ENCODE peak calls at places on chromosomes 7 and 10, in eight cellular contexts. R is cardiac muscle cell, P is heart right ventricle, H is mesothelial cell of epicardium, I is HL-60, O is spleen, T is AG09309, E is MM.1S. X is an unnamed sample.

GRCh38 chr7:127107601-127108007 is 145.1 kb downstream of the GRM8 start:
- DNase-seq in R (peak; percentile 51), P (no peak), H (peak; percentile 73), I (peak; percentile 51), O (no peak), T (no peak), E (peak; percentile 83), X (peak; percentile 31)

GRCh38 chr10:7435674-7436073 is 24.8 kb upstream of the SFMBT2 start:
- DNase-seq in R (no peak), P (no peak), H (no peak), I (no peak), O (no peak), T (no peak), E (peak; percentile 25), X (peak; percentile 45)

GRCh38 chr7:80843018-80843671 is 75.7 kb downstream of the SEMA3C start:
- DNase-seq in R (no peak), P (no peak), H (no peak), I (no peak), O (no peak), T (no peak), E (no peak), X (no peak)

GRCh38 chr7:51267169-51267568 is 49.4 kb downstream of the COBL start:
- DNase-seq in R (no peak), P (no peak), H (no peak), I (no peak), O (no peak), T (no peak), E (no peak), X (no peak)

GRCh38 chr7:50262916-50263690 is 41.4 kb upstream of the IKZF1 start:
- DNase-seq in R (no peak), P (no peak), H (no peak), I (peak; percentile 52), O (no peak), T (no peak), E (peak; percentile 19), X (peak; percentile 32)

GRCh38 chr7:36280840-36281812 is 108.5 kb upstream of the ANLN start:
- DNase-seq in R (peak; percentile 79), P (peak; percentile 61), H (no peak), I (peak; percentile 68), O (no peak), T (peak; percentile 54), E (no peak), X (no peak)

GRCh38 chr7:77989981-77990566 is 191.5 kb downstream of the PHTF2 start:
- DNase-seq in R (peak; percentile 12), P (no peak), H (no peak), I (peak; percentile 76), O (no peak), T (no peak), E (no peak), X (no peak)

GRCh38 chr7:1533569-1534329 is 3.2 kb downstream of the MAFK start:
- DNase-seq in R (peak; percentile 52), P (peak; percentile 55), H (no peak), I (peak; percentile 66), O (peak; percentile 84), T (peak; percentile 64), E (no peak), X (peak; percentile 73)

GRCh38 chr7:155377071-155377836 is 79.6 kb downstream of the INSIG1 start:
- DNase-seq in R (no peak), P (no peak), H (no peak), I (no peak), O (no peak), T (no peak), E (no peak), X (no peak)

GRCh38 chr10:34506773-34507172 is 308.3 kb downstream of the PARD3 start:
- DNase-seq in R (no peak), P (no peak), H (no peak), I (no peak), O (no peak), T (no peak), E (no peak), X (no peak)

GRCh38 chr10:87660484-87661133 is 931 bp downstream of the PAPSS2 start:
- DNase-seq in R (peak; percentile 79), P (no peak), H (no peak), I (no peak), O (no peak), T (peak; percentile 38), E (peak; percentile 11), X (no peak)

GRCh38 chr7:143885951-143886350 is 16.0 kb downstream of the TCAF1 start:
- DNase-seq in R (no peak), P (no peak), H (no peak), I (no peak), O (no peak), T (no peak), E (no peak), X (no peak)

GRCh38 chr7:35232994-35233393 is 20.9 kb downstream of the TBX20 start:
- DNase-seq in R (no peak), P (no peak), H (no peak), I (no peak), O (no peak), T (no peak), E (peak; percentile 55), X (no peak)

GRCh38 chr7:94350729-94351128 is 44.0 kb upstream of the COL1A2 start:
- DNase-seq in R (no peak), P (no peak), H (no peak), I (no peak), O (no peak), T (no peak), E (no peak), X (no peak)

GRCh38 chr7:128880791-128881457 is 18.3 kb downstream of the ATP6V1F start:
- DNase-seq in R (no peak), P (no peak), H (no peak), I (no peak), O (peak; percentile 48), T (no peak), E (no peak), X (no peak)

GRCh38 chr7:139777304-139777890 is 401 bp downstream of the HIPK2 start:
- DNase-seq in R (peak; percentile 51), P (peak; percentile 51), H (peak; percentile 56), I (peak; percentile 20), O (peak; percentile 90), T (no peak), E (peak; percentile 50), X (peak; percentile 77)

GRCh38 chr7:85621286-85621685 is 434.4 kb upstream of the SEMA3D start:
- DNase-seq in R (no peak), P (no peak), H (no peak), I (peak; percentile 12), O (no peak), T (no peak), E (no peak), X (no peak)

GRCh38 chr7:146670532-146670931 is 553.9 kb downstream of the CNTNAP2 start:
- DNase-seq in R (no peak), P (no peak), H (no peak), I (no peak), O (no peak), T (no peak), E (no peak), X (no peak)
- TF ChIP-seq CTCF in R (no peak), P (no peak), H (no peak), I (no peak), O (no peak), T (no peak), E (no peak), X (no peak)

DNA sequence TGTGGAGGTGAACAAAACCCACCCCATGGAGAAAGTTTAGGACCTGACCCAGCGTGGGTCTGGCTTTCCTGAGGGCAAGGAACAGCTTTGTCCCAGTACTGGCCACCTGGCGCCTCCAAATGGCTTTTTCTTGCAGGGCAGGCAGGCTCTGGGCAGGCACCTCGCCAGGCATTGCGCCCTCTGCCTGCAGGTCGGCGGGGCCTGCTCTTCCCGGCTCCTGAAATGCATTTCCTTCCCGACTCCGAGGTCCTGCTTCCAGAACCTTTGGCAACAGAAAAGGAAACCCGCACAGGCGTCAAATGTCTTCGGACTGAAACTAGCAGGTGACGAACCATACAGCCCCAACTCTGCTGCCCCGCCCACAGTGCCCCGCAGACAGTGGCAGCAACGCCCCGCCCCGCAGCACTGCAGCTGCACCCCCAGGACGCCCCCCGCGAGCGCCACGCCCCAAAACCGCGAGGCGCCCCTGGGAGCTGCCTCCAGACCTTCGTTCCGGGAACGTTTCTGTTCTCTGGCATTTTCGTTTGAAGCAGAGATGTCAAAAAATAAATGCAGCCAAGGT is 65.5 kb downstream of the C10orf143 start:
- DNase-seq in R (peak; percentile 4), P (no peak), H (peak; percentile 33), I (no peak), O (no peak), T (no peak), E (no peak), X (no peak)
- TF ChIP-seq CTCF in R (peak; percentile 31), P (no peak), H (no peak), I (no peak), O (no peak), T (peak; percentile 59), E (no peak), X (no peak)

DNA sequence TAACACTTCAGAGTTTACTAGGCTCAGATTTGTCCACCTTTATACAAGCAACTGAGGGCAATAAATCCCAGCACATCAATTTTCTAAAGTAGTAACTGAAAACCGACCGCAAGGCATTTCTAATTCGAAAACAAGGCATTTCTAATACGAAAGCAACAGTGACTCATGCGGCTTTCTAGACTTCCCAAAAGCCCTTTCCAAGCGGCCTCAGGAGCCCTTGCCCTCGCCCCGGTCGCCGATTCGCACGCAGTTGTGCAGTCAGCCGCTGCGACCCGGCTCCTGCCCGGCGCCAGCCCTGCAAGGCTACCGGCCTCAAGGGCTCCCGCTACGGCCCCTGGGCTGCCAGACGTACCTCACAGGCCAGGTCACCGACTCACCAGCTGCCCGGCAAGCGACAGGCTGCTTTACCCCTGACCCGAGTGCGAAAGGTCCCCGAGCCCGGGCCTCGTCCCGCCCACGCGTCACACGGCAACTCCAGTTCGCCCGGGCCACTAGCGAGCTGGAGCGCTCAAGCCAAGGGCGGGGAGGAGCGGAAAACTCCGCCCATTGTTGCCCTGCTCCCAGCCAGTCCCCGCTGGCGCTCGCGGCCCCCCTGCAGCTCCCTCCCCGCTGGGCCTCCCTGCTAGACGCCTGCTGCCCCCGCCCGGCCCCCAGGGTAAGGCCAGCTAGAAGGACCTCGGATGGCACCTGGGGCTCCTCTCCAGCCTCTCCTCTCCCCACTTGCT is 7.3 kb downstream of the NCOA4 start:
- DNase-seq in R (peak; percentile 93), P (peak; percentile 93), H (peak; percentile 77), I (peak; percentile 95), O (peak; percentile 98), T (peak; percentile 82), E (peak; percentile 79), X (peak; percentile 84)
- TF ChIP-seq CTCF in R (peak; percentile 32), P (peak; percentile 44), H (no peak), I (no peak), O (peak; percentile 14), T (peak; percentile 15), E (peak; percentile 28), X (peak; percentile 48)

GRCh38 chr7:151736403-151736909 is 140.5 kb downstream of the PRKAG2 start:
- DNase-seq in R (peak; percentile 92), P (peak; percentile 58), H (no peak), I (no peak), O (no peak), T (peak; percentile 86), E (no peak), X (no peak)
- TF ChIP-seq CTCF in R (no peak), P (peak; percentile 31), H (no peak), I (no peak), O (no peak), T (peak; percentile 24), E (no peak), X (no peak)

GRCh38 chr7:23530355-23530754 is 1.4 kb downstream of the TRA2A start:
- DNase-seq in R (peak; percentile 47), P (no peak), H (no peak), I (peak; percentile 41), O (no peak), T (no peak), E (peak; percentile 67), X (peak; percentile 64)
- TF ChIP-seq CTCF in R (peak; percentile 22), P (no peak), H (no peak), I (no peak), O (no peak), T (no peak), E (peak; percentile 23), X (no peak)